ENCODE peak calls at places on chromosomes 13 and 19, in eight cellular contexts. B, L, S, J, G, H, M and Z are unnamed samples. For H3K4me1, the result is how much of the 10 kb centered on the place peaks cover.

GRCh38 chr19:2461751-2462634 is 5.2 kb upstream of the LMNB2 start:
- DNase-seq in B (no peak), L (peak), S (peak), J (peak), G (peak), H (no peak), M (peak), Z (no peak)

GRCh38 chr19:58262922-58263296 is 15.8 kb upstream of the ZNF8 start:
- DNase-seq in B (no peak), L (no peak), S (no peak), J (no peak), G (no peak), H (no peak), M (no peak), Z (no peak)

GRCh38 chr13:95553614-95554385 is 1.3 kb downstream of the CLDN10 start:
- DNase-seq in B (no peak), L (peak), S (no peak), J (no peak), G (no peak), H (no peak), M (no peak), Z (no peak)

GRCh38 chr19:46913852-46914430 is 53.1 kb downstream of the ARHGAP35 start:
- DNase-seq in B (no peak), L (no peak), S (no peak), J (peak), G (no peak), H (no peak), M (no peak), Z (no peak)

GRCh38 chr13:41905600-41906254 is 55.2 kb downstream of the VWA8 start:
- DNase-seq in B (no peak), L (no peak), S (no peak), J (peak), G (no peak), H (no peak), M (no peak), Z (no peak)

GRCh38 chr13:92225861-92226260 is 827.4 kb downstream of the GPC5 start:
- DNase-seq in B (no peak), L (no peak), S (no peak), J (no peak), G (no peak), H (no peak), M (no peak), Z (no peak)

GRCh38 chr19:33767898-33768413 is 28.7 kb upstream of the KCTD15 start:
- DNase-seq in B (no peak), L (no peak), S (no peak), J (peak), G (no peak), H (no peak), M (no peak), Z (no peak)

GRCh38 chr13:26540319-26540718 is 17.2 kb upstream of the WASF3 start:
- DNase-seq in B (no peak), L (no peak), S (no peak), J (no peak), G (no peak), H (no peak), M (no peak), Z (no peak)

GRCh38 chr19:15210323-15210774 is 9.6 kb upstream of the NOTCH3 start:
- DNase-seq in B (no peak), L (no peak), S (no peak), J (peak), G (no peak), H (no peak), M (no peak), Z (no peak)

GRCh38 chr19:34141036-34141435 is 31.3 kb upstream of the LSM14A start:
- DNase-seq in B (no peak), L (no peak), S (no peak), J (no peak), G (no peak), H (no peak), M (no peak), Z (no peak)

GRCh38 chr19:16897572-16898056 is 8.8 kb downstream of the F2RL3 start:
- DNase-seq in B (no peak), L (peak), S (no peak), J (no peak), G (peak), H (no peak), M (no peak), Z (no peak)

GRCh38 chr13:26025196-26025595 is 26.6 kb downstream of the SHISA2 start:
- DNase-seq in B (no peak), L (no peak), S (no peak), J (no peak), G (no peak), H (no peak), M (no peak), Z (no peak)

GRCh38 chr13:69856331-69856730 is 251.3 kb upstream of the ATXN8OS start:
- DNase-seq in B (no peak), L (no peak), S (no peak), J (no peak), G (no peak), H (no peak), M (no peak), Z (no peak)

GRCh38 chr13:101959016-101959415 is 442.8 kb downstream of the FGF14 start:
- DNase-seq in B (no peak), L (no peak), S (no peak), J (no peak), G (no peak), H (no peak), M (no peak), Z (no peak)

GRCh38 chr13:26300140-26300539 is 46.2 kb downstream of the CDK8 start:
- DNase-seq in B (no peak), L (no peak), S (no peak), J (peak), G (no peak), H (no peak), M (no peak), Z (no peak)

GRCh38 chr19:5990289-5990797 is 12.4 kb upstream of the RANBP3 start:
- DNase-seq in B (no peak), L (no peak), S (peak), J (no peak), G (no peak), H (no peak), M (no peak), Z (no peak)
- TF ChIP-seq POLR2A in B (no peak), L (no peak), S (no peak), J (no peak), G (no peak), H (no peak), M (no peak), Z (no peak)

DNA sequence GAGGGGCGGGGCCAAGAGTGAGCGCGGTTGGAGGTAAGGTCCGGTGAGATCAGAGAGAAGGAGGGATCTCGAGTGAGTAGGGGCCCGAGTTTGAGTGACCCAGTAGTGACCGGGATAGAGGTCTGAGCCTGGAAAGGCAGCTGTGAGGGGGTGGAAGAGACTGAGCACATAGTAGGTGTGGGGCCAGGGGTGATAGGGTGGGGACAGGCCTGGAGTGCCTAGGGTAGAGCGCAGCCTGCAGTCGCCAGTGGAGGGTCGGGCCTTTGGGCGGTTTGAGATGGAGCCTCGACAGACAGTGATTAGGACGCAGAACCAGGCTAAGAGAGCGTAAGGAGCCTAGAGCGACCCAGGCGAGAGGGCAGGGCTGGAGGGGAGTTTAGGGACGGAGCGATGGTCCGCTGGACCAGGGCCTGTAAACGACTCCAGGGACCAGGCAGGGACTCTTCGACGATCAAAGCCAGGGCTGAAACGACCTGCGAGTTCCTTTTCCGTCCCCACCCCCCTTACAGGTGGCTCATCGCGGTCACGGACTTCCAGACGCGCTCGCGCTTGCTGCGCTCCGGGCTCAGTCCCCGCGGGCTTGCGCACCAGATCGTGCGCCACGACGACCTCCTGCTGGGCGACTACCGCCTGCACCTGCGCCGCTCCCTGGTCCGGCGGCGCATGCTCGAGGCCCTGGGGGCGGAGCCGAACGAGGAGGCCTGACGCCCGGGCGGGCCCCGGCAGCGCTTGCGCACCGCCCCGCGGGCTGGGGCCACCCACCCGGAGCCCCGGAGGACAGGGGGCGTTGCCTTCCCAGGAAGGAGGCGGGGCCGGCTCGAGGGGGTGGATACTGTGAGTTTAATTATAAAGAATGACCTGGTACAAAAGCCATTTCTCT is 9.4 kb downstream of the C19orf81 start:
- DNase-seq in B (no peak), L (peak), S (peak), J (peak), G (peak), H (no peak), M (peak), Z (no peak)
- TF ChIP-seq CTCF in B (no peak), L (no peak), S (no peak), J (no peak), G (no peak), H (no peak), M (no peak), Z (no peak)

GRCh38 chr13:40665061-40665753 is 1.2 kb downstream of the FOXO1 start:
- DNase-seq in B (no peak), L (peak), S (peak), J (no peak), G (peak), H (no peak), M (peak), Z (no peak)
- H3K4me1 ChIP-seq in B (under half), L (under half), S (under half), J (under half), G (under half), H (half or more), M (under half), Z (half or more)

GRCh38 chr13:99681695-99682094 is 180.4 kb downstream of the TM9SF2 start:
- DNase-seq in B (no peak), L (no peak), S (no peak), J (no peak), G (no peak), H (no peak), M (no peak), Z (no peak)

GRCh38 chr13:99671746-99672145 is 170.5 kb downstream of the TM9SF2 start:
- DNase-seq in B (no peak), L (no peak), S (no peak), J (no peak), G (no peak), H (no peak), M (no peak), Z (no peak)

GRCh38 chr13:99677388-99677951 is 176.2 kb downstream of the TM9SF2 start:
- DNase-seq in B (no peak), L (no peak), S (no peak), J (no peak), G (no peak), H (no peak), M (no peak), Z (no peak)
- TF ChIP-seq POLR2A in B (no peak), L (no peak), S (no peak), J (no peak), G (no peak), H (no peak), M (no peak), Z (no peak)

GRCh38 chr19:13153627-13154240 is 3.5 kb downstream of the IER2 start:
- DNase-seq in B (no peak), L (peak), S (peak), J (no peak), G (peak), H (no peak), M (peak), Z (no peak)

GRCh38 chr19:13154241-13154778 is 4.1 kb downstream of the IER2 start:
- DNase-seq in B (peak), L (peak), S (peak), J (peak), G (peak), H (peak), M (peak), Z (peak)

GRCh38 chr19:13151605-13152355 is 1.6 kb downstream of the IER2 start:
- DNase-seq in B (peak), L (peak), S (peak), J (peak), G (peak), H (peak), M (peak), Z (no peak)

GRCh38 chr19:13152356-13152853 is 2.2 kb downstream of the IER2 start:
- DNase-seq in B (no peak), L (no peak), S (no peak), J (no peak), G (no peak), H (no peak), M (no peak), Z (no peak)

DNA sequence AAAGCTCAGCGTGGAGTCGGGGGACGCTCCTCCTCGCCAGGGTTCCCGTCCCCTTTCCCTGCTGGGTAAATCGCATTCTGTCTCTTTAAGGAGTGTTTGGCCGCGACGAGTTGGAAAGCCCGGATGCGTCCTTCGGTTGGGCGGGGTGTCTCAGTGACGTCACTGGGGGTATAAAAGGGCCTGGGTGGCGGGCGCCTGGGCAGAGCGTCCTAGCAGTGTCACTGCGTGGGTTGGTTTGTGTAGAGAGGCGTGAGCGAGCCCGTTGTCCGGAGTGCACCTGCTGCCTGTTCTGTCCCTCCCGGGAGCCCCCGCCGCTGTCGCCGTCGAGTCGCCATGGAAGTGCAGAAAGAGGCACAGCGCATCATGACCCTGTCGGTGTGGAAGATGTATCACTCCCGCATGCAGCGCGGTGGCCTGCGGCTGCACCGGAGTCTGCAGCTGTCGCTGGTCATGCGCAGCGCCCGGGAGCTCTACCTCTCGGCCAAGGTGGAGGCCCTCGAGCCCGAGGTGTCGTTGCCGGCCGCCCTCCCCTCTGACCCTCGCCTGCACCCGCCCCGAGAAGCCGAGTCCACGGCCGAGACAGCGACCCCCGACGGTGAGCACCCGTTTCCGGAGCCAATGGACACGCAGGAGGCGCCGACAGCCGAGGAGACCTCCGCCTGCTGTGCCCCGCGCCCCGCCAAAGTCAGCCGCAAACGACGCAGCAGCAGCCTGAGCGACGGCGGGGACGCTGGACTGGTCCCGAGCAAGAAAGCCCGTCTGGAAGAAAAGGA is 2.8 kb downstream of the IER2 start:
- DNase-seq in B (peak), L (peak), S (peak), J (peak), G (peak), H (peak), M (peak), Z (no peak)
- TF ChIP-seq CTCF in B (no peak), L (no peak), S (peak), J (peak), G (peak), H (peak), M (no peak), Z (peak)

GRCh38 chr13:75362026-75362425 is 119.9 kb downstream of the TBC1D4 start:
- DNase-seq in B (no peak), L (no peak), S (no peak), J (no peak), G (no peak), H (no peak), M (no peak), Z (no peak)
- H3K4me1 ChIP-seq in B (under half), L (under half), S (under half), J (under half), G (under half), H (under half), M (under half), Z (under half)

GRCh38 chr19:8412783-8413592 is at the start of gene MARCHF2:
- DNase-seq in B (peak), L (peak), S (peak), J (peak), G (peak), H (peak), M (peak), Z (no peak)
- TF ChIP-seq POLR2A in B (no peak), L (no peak), S (peak), J (no peak), G (no peak), H (peak), M (peak), Z (peak)